ENCODE peak calls at places on chromosomes 16 and 17, in eight cellular contexts. One of them, this sample, is unnamed.

GRCh38 chr16:23013484-23013883 is 135.8 kb downstream of the USP31 start:
- DNase-seq in NCI-H1092: no peak
- DNase-seq in GM23248: peak
- DNase-seq in substantia nigra: no peak
- DNase-seq in tibial artery: no peak
- DNase-seq in brain microvascular endothelial cell: peak
- DNase-seq in effector memory CD4-positive, alpha-beta T cell: no peak
- DNase-seq in NCI-H1694: no peak
- DNase-seq in this sample: no peak

GRCh38 chr16:24969071-24969470 is 46.1 kb downstream of the ARHGAP17 start:
- DNase-seq in brain microvascular endothelial cell: no peak
- DNase-seq in effector memory CD4-positive, alpha-beta T cell: no peak
- DNase-seq in NCI-H1092: no peak
- DNase-seq in GM23248: no peak
- DNase-seq in NCI-H1694: no peak
- DNase-seq in tibial artery: no peak
- DNase-seq in substantia nigra: no peak
- DNase-seq in this sample: no peak

GRCh38 chr16:67394271-67395104 is 1.2 kb upstream of the TPPP3 start:
- DNase-seq in NCI-H1092: no peak
- DNase-seq in GM23248: peak
- DNase-seq in effector memory CD4-positive, alpha-beta T cell: no peak
- DNase-seq in brain microvascular endothelial cell: no peak
- DNase-seq in substantia nigra: no peak
- DNase-seq in tibial artery: no peak
- DNase-seq in NCI-H1694: no peak
- DNase-seq in this sample: no peak

GRCh38 chr17:3447625-3448024 is 14.0 kb upstream of the OR1E2 start:
- DNase-seq in brain microvascular endothelial cell: no peak
- DNase-seq in NCI-H1092: no peak
- DNase-seq in NCI-H1694: no peak
- DNase-seq in effector memory CD4-positive, alpha-beta T cell: no peak
- DNase-seq in GM23248: peak
- DNase-seq in tibial artery: no peak
- DNase-seq in substantia nigra: no peak
- DNase-seq in this sample: no peak

GRCh38 chr17:39776267-39776666 is 38.5 kb downstream of the GRB7 start:
- DNase-seq in NCI-H1092: no peak
- DNase-seq in effector memory CD4-positive, alpha-beta T cell: no peak
- DNase-seq in substantia nigra: no peak
- DNase-seq in NCI-H1694: no peak
- DNase-seq in GM23248: no peak
- DNase-seq in tibial artery: no peak
- DNase-seq in brain microvascular endothelial cell: no peak
- DNase-seq in this sample: no peak

GRCh38 chr16:85173981-85174751 is 61.9 kb upstream of the CIBAR2 start:
- DNase-seq in effector memory CD4-positive, alpha-beta T cell: no peak
- DNase-seq in brain microvascular endothelial cell: peak
- DNase-seq in NCI-H1694: peak
- DNase-seq in GM23248: peak
- DNase-seq in substantia nigra: no peak
- DNase-seq in tibial artery: no peak
- DNase-seq in NCI-H1092: peak
- DNase-seq in this sample: no peak

GRCh38 chr17:82392209-82392920 is 20.8 kb downstream of the UTS2R start:
- DNase-seq in NCI-H1694: no peak
- DNase-seq in GM23248: no peak
- DNase-seq in NCI-H1092: no peak
- DNase-seq in brain microvascular endothelial cell: no peak
- DNase-seq in tibial artery: no peak
- DNase-seq in effector memory CD4-positive, alpha-beta T cell: no peak
- DNase-seq in substantia nigra: no peak
- DNase-seq in this sample: no peak

GRCh38 chr17:75549246-75550138 is 24.0 kb downstream of the LLGL2 start:
- DNase-seq in brain microvascular endothelial cell: no peak
- DNase-seq in effector memory CD4-positive, alpha-beta T cell: no peak
- DNase-seq in GM23248: no peak
- DNase-seq in tibial artery: no peak
- DNase-seq in NCI-H1694: no peak
- DNase-seq in substantia nigra: no peak
- DNase-seq in NCI-H1092: peak
- DNase-seq in this sample: no peak

GRCh38 chr17:39104046-39104445 is 47.4 kb downstream of the PLXDC1 start:
- DNase-seq in GM23248: peak
- DNase-seq in effector memory CD4-positive, alpha-beta T cell: no peak
- DNase-seq in NCI-H1092: no peak
- DNase-seq in NCI-H1694: no peak
- DNase-seq in substantia nigra: no peak
- DNase-seq in tibial artery: no peak
- DNase-seq in brain microvascular endothelial cell: peak
- DNase-seq in this sample: no peak

GRCh38 chr16:77739493-77739892 is 17.2 kb downstream of the NUDT7 start:
- DNase-seq in substantia nigra: no peak
- DNase-seq in GM23248: peak
- DNase-seq in tibial artery: no peak
- DNase-seq in NCI-H1092: no peak
- DNase-seq in NCI-H1694: no peak
- DNase-seq in brain microvascular endothelial cell: no peak
- DNase-seq in effector memory CD4-positive, alpha-beta T cell: no peak
- DNase-seq in this sample: no peak

GRCh38 chr16:69544099-69544498 is 21.7 kb upstream of the NFAT5 start:
- DNase-seq in NCI-H1092: no peak
- DNase-seq in substantia nigra: no peak
- DNase-seq in brain microvascular endothelial cell: no peak
- DNase-seq in NCI-H1694: no peak
- DNase-seq in tibial artery: no peak
- DNase-seq in GM23248: no peak
- DNase-seq in effector memory CD4-positive, alpha-beta T cell: no peak
- DNase-seq in this sample: no peak

GRCh38 chr16:75758215-75758614 is 31.9 kb upstream of the CPHXL start:
- DNase-seq in substantia nigra: no peak
- DNase-seq in GM23248: peak
- DNase-seq in tibial artery: no peak
- DNase-seq in NCI-H1694: no peak
- DNase-seq in NCI-H1092: no peak
- DNase-seq in brain microvascular endothelial cell: peak
- DNase-seq in effector memory CD4-positive, alpha-beta T cell: no peak
- DNase-seq in this sample: no peak

GRCh38 chr17:57783338-57783742 is 38.2 kb upstream of the CCDC182 start:
- DNase-seq in NCI-H1694: peak
- DNase-seq in effector memory CD4-positive, alpha-beta T cell: peak
- DNase-seq in brain microvascular endothelial cell: peak
- DNase-seq in substantia nigra: peak
- DNase-seq in GM23248: peak
- DNase-seq in tibial artery: peak
- DNase-seq in NCI-H1092: peak
- DNase-seq in this sample: peak

GRCh38 chr17:17822189-17822978 is 14.4 kb downstream of the SREBF1 start:
- DNase-seq in brain microvascular endothelial cell: peak
- DNase-seq in tibial artery: peak
- DNase-seq in NCI-H1694: no peak
- DNase-seq in substantia nigra: peak
- DNase-seq in NCI-H1092: no peak
- DNase-seq in GM23248: peak
- DNase-seq in effector memory CD4-positive, alpha-beta T cell: no peak
- DNase-seq in this sample: peak

GRCh38 chr16:81831722-81832126 is 52.6 kb downstream of the PLCG2 start:
- DNase-seq in brain microvascular endothelial cell: no peak
- DNase-seq in GM23248: peak
- DNase-seq in tibial artery: peak
- DNase-seq in NCI-H1694: no peak
- DNase-seq in effector memory CD4-positive, alpha-beta T cell: no peak
- DNase-seq in substantia nigra: no peak
- DNase-seq in NCI-H1092: no peak
- DNase-seq in this sample: no peak

GRCh38 chr17:68248199-68248825 is 469 bp downstream of the AMZ2 start:
- DNase-seq in substantia nigra: peak
- DNase-seq in NCI-H1092: peak
- DNase-seq in brain microvascular endothelial cell: peak
- DNase-seq in effector memory CD4-positive, alpha-beta T cell: no peak
- DNase-seq in NCI-H1694: peak
- DNase-seq in tibial artery: peak
- DNase-seq in GM23248: peak
- DNase-seq in this sample: peak

GRCh38 chr17:79046501-79047280 is 22.7 kb downstream of the C1QTNF1 start:
- DNase-seq in brain microvascular endothelial cell: no peak
- DNase-seq in tibial artery: peak
- DNase-seq in GM23248: peak
- DNase-seq in effector memory CD4-positive, alpha-beta T cell: no peak
- DNase-seq in NCI-H1694: peak
- DNase-seq in NCI-H1092: no peak
- DNase-seq in substantia nigra: no peak
- DNase-seq in this sample: no peak

GRCh38 chr17:35596530-35597233 is 9.6 kb downstream of the AP2B1 start:
- DNase-seq in effector memory CD4-positive, alpha-beta T cell: no peak
- DNase-seq in brain microvascular endothelial cell: no peak
- DNase-seq in substantia nigra: no peak
- DNase-seq in tibial artery: no peak
- DNase-seq in GM23248: no peak
- DNase-seq in NCI-H1092: no peak
- DNase-seq in NCI-H1694: no peak
- DNase-seq in this sample: no peak

GRCh38 chr16:70438325-70438982 is 446 bp downstream of the ST3GAL2 start:
- DNase-seq in NCI-H1092: no peak
- DNase-seq in brain microvascular endothelial cell: no peak
- DNase-seq in GM23248: no peak
- DNase-seq in NCI-H1694: no peak
- DNase-seq in tibial artery: no peak
- DNase-seq in effector memory CD4-positive, alpha-beta T cell: no peak
- DNase-seq in substantia nigra: no peak
- DNase-seq in this sample: no peak

GRCh38 chr16:85573696-85574641 is 39.2 kb upstream of the GSE1 start:
- DNase-seq in NCI-H1694: no peak
- DNase-seq in GM23248: peak
- DNase-seq in brain microvascular endothelial cell: peak
- DNase-seq in effector memory CD4-positive, alpha-beta T cell: no peak
- DNase-seq in NCI-H1092: peak
- DNase-seq in substantia nigra: no peak
- DNase-seq in tibial artery: peak
- DNase-seq in this sample: peak

GRCh38 chr17:81251943-81252301 is 12.8 kb downstream of the NDUFAF8 start:
- DNase-seq in GM23248: no peak
- DNase-seq in NCI-H1694: peak
- DNase-seq in tibial artery: no peak
- DNase-seq in NCI-H1092: no peak
- DNase-seq in effector memory CD4-positive, alpha-beta T cell: no peak
- DNase-seq in brain microvascular endothelial cell: no peak
- DNase-seq in substantia nigra: no peak
- DNase-seq in this sample: no peak

GRCh38 chr17:58248955-58249269 is 10.5 kb downstream of the LPO start:
- DNase-seq in NCI-H1694: no peak
- DNase-seq in brain microvascular endothelial cell: no peak
- DNase-seq in effector memory CD4-positive, alpha-beta T cell: no peak
- DNase-seq in NCI-H1092: no peak
- DNase-seq in GM23248: no peak
- DNase-seq in substantia nigra: no peak
- DNase-seq in tibial artery: no peak
- DNase-seq in this sample: no peak

GRCh38 chr16:715448-716249 is 731 bp downstream of the METRN start:
- DNase-seq in brain microvascular endothelial cell: no peak
- DNase-seq in tibial artery: no peak
- DNase-seq in GM23248: peak
- DNase-seq in substantia nigra: no peak
- DNase-seq in effector memory CD4-positive, alpha-beta T cell: no peak
- DNase-seq in NCI-H1694: no peak
- DNase-seq in NCI-H1092: no peak
- DNase-seq in this sample: no peak

This sample was measured in tibial nerve.